ENCODE peak calls at places on chromosomes 16 and 17, in eight cellular contexts. R, D, C, T, F, V, L and M are unnamed samples. For H3K4me1, the result is how much of the 10 kb centered on the place peaks cover.

GRCh38 chr16:50697881-50698767 is 4.7 kb downstream of the NOD2 start:
- DNase-seq in V (peak), F (peak), T (no peak), L (peak), D (no peak), R (no peak), C (no peak), M (no peak)

GRCh38 chr17:78154903-78155811 is 9.0 kb downstream of the C17orf99 start:
- DNase-seq in L (no peak), R (no peak), C (no peak), D (no peak), T (no peak), F (no peak), V (no peak), M (no peak)

GRCh38 chr17:62092784-62093183 is 27.7 kb upstream of the MED13 start:
- DNase-seq in T (no peak), C (no peak), L (no peak), F (no peak), R (no peak), D (no peak), V (no peak), M (no peak)

GRCh38 chr17:39547713-39548478 is 59.8 kb downstream of the NEUROD2 start:
- DNase-seq in T (peak), D (peak), F (peak), R (peak), L (peak), V (peak), C (peak), M (peak)

GRCh38 chr17:63039342-63039741 is 73.3 kb downstream of the TANC2 start:
- DNase-seq in T (no peak), L (no peak), D (no peak), C (no peak), R (no peak), F (no peak), V (peak), M (no peak)

GRCh38 chr16:79390481-79391051 is 210.0 kb downstream of the MAF start:
- DNase-seq in L (no peak), R (no peak), V (no peak), T (no peak), F (no peak), D (no peak), C (no peak), M (no peak)

GRCh38 chr16:55828680-55829079 is 4.2 kb downstream of the CES1 start:
- DNase-seq in L (no peak), T (no peak), D (no peak), R (no peak), C (no peak), V (no peak), F (no peak), M (no peak)

GRCh38 chr17:72466199-72466598 is 345.4 kb downstream of the SOX9 start:
- DNase-seq in L (no peak), D (peak), R (no peak), F (peak), C (no peak), V (no peak), T (no peak), M (no peak)

GRCh38 chr16:85625485-85626117 is 12.5 kb downstream of the GSE1 start:
- DNase-seq in T (no peak), D (no peak), L (no peak), V (no peak), R (no peak), C (no peak), F (no peak), M (no peak)

GRCh38 chr17:80961931-80962330 is 29.7 kb upstream of the CHMP6 start:
- DNase-seq in V (no peak), C (no peak), T (no peak), L (no peak), D (no peak), R (no peak), F (no peak), M (no peak)

GRCh38 chr16:49929606-49930005 is 73.7 kb upstream of the ZNF423 start:
- DNase-seq in V (no peak), R (no peak), T (no peak), C (no peak), L (no peak), D (no peak), F (no peak), M (no peak)

GRCh38 chr16:11967195-11967911 is 2.3 kb downstream of the TNFRSF17 start:
- DNase-seq in D (no peak), L (no peak), R (no peak), F (no peak), V (no peak), T (no peak), C (no peak), M (no peak)

GRCh38 chr16:12628526-12628925 is 175.2 kb downstream of the CPPED1 start:
- DNase-seq in V (no peak), D (no peak), R (no peak), L (peak), C (no peak), T (no peak), F (no peak), M (no peak)

GRCh38 chr16:67847064-67847861 is at the start of gene CENPT:
- DNase-seq in L (peak), T (no peak), V (peak), R (peak), C (peak), D (peak), F (peak), M (peak)

GRCh38 chr16:10181196-10182162 is 749 bp downstream of the GRIN2A start:
- DNase-seq in F (peak), C (peak), V (peak), D (peak), L (peak), R (peak), T (no peak), M (peak)

GRCh38 chr17:45719335-45720071 is 64.6 kb upstream of the CRHR1 start:
- DNase-seq in T (no peak), D (no peak), C (peak), L (no peak), F (peak), V (peak), R (no peak), M (no peak)

DNA sequence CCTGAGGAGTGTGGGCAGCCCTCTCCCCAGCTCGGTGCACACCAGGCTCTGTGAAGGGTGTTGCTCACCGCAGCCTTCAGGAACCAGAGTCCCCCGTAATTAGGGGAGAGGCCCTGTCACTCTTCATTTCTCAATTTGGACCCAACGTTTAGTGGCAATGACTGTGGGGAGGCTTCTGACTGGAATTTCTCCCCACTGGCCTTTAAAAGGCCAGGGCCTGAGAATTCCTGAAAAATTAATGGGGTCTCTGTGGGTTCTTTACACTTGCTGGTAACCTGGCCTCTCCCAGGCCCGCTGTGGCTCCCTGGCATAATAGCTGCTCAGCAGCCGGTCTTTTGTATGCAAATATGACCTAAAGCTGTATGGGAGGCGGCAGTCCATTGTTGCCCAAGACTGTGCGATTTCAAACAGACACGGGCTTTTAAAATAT is 209.7 kb downstream of the MSI2 start:
- DNase-seq in D (no peak), C (peak), F (no peak), V (no peak), R (no peak), T (no peak), L (no peak), M (no peak)
- H3K4me1 ChIP-seq in D (under half), C (half or more), F (under half), V (under half), R (under half), T (under half), L (under half), M (under half)

GRCh38 chr17:79831367-79832210 is 7.7 kb downstream of the CBX4 start:
- DNase-seq in C (peak), T (no peak), F (no peak), R (peak), L (no peak), V (peak), D (no peak), M (peak)
- H3K4me3 ChIP-seq in C (peak), T (no peak), F (no peak), R (peak), L (no peak), V (no peak), D (no peak), M (peak)

GRCh38 chr17:48994548-48995331 is 2.4 kb upstream of the IGF2BP1 start:
- DNase-seq in D (no peak), L (peak), F (peak), T (no peak), R (no peak), C (no peak), V (no peak), M (no peak)
- H3K27ac ChIP-seq in D (no peak), L (no peak), F (no peak), T (peak), R (no peak), C (peak), V (no peak), M (no peak)

GRCh38 chr17:1643999-1644492 is 1.5 kb downstream of the SCARF1 start:
- DNase-seq in D (no peak), L (peak), F (peak), T (no peak), R (no peak), V (no peak), C (no peak), M (no peak)
- H3K4me1 ChIP-seq in D (under half), L (under half), F (under half), T (under half), R (under half), V (under half), C (under half), M (under half)

GRCh38 chr17:40598021-40598927 is 33.0 kb upstream of the CCR7 start:
- DNase-seq in T (no peak), R (no peak), F (no peak), V (no peak), L (no peak), C (no peak), D (no peak), M (no peak)
- H3K4me3 ChIP-seq in T (peak), R (no peak), F (no peak), V (no peak), L (no peak), C (no peak), D (no peak), M (no peak)

DNA sequence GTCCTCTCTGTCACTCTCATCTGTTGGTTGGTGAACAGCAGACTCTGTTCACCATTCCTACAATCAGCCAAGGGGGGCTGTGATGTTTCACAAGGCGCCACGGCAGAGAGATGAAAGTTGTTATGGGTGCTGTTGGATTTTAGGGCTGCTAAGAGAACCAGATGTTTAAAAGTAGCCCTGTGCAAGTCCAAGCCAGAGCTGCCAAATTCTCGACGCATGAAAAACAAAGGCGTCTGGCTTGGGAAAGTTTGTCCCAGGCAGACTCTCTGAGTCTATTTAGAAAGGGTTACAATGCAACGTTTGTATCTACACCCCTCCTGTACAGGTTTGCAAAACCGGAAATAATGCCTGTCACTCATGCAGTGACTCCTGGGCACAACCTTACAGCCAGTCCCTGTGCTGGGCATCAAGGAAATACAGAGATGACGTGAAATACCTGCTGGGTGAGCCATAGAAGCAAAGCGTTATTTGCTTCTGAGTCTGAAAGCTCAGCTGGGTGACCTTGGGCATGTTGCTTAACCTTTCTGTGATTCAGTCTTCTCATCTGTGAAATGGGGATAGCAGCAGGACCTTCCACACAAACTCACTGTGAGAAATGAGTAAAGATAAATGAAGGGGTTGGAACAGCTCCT is 74.8 kb downstream of the XYLT1 start:
- DNase-seq in R (peak), D (no peak), F (no peak), L (no peak), T (no peak), V (no peak), C (no peak), M (peak)
- H3K27ac ChIP-seq in R (peak), D (peak), F (no peak), L (peak), T (no peak), V (peak), C (no peak), M (peak)

GRCh38 chr16:89044394-89045180 is 49.1 kb upstream of the ACSF3 start:
- DNase-seq in T (no peak), R (no peak), C (no peak), V (no peak), L (no peak), F (no peak), D (no peak), M (peak)

GRCh38 chr16:89045181-89045815 is 48.4 kb upstream of the ACSF3 start:
- DNase-seq in C (no peak), F (no peak), T (no peak), L (no peak), R (no peak), D (no peak), V (no peak), M (no peak)

GRCh38 chr16:89041571-89042481 is 51.8 kb upstream of the ACSF3 start:
- DNase-seq in F (no peak), T (no peak), D (no peak), C (no peak), R (no peak), V (no peak), L (no peak), M (peak)

GRCh38 chr16:89042711-89043551 is 50.7 kb upstream of the ACSF3 start:
- DNase-seq in T (no peak), V (no peak), D (no peak), F (no peak), C (no peak), L (no peak), R (no peak), M (peak)

GRCh38 chr16:89043636-89044393 is 49.8 kb upstream of the ACSF3 start:
- DNase-seq in R (no peak), C (no peak), D (no peak), F (no peak), V (no peak), T (no peak), L (no peak), M (peak)
- H3K4me1 ChIP-seq in R (under half), C (under half), D (under half), F (under half), V (under half), T (under half), L (under half), M (under half)

DNA sequence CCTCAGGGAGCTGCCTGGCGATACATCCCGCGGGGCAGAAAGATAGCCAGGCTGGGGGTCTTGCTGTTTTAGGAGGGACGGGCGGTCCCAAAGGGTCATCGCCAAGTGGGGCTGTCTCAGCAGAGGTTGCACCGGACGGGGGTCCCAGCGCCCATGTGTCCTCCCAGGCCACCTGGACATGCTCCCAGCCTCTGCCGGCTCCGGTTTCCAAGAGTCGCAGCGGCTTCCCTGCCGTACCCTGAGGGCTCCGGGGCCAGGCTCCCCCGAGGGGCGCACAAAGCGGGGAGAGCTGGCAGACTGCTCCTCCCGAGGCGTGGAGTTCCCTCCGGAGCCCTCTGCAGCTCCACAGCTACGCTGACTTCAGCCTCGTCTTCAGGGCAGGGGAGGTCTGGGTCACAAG is 1.2 kb downstream of the TRARG1 start:
- DNase-seq in R (no peak), V (no peak), F (no peak), L (no peak), T (no peak), D (no peak), C (no peak), M (no peak)
- H3K4me3 ChIP-seq in R (peak), V (no peak), F (no peak), L (no peak), T (no peak), D (no peak), C (no peak), M (no peak)